ENCODE peak calls at places on chromosomes 7 and 10, in seven cellular contexts. One of them, this sample, is unnamed.

GRCh38 chr7:149696313-149696712 is 77.1 kb downstream of the ZNF467 start:
- DNase-seq in left ventricle myocardium inferior: no peak
- DNase-seq in BJ: no peak
- DNase-seq in HL-60: no peak
- DNase-seq in PC-9: no peak
- DNase-seq in GM20000: no peak
- DNase-seq in fibroblast of mammary gland: no peak
- DNase-seq in this sample: no peak

GRCh38 chr10:129845081-129845823 is 118.8 kb downstream of the EBF3 start:
- DNase-seq in left ventricle myocardium inferior: no peak
- DNase-seq in BJ: no peak
- DNase-seq in HL-60: no peak
- DNase-seq in PC-9: no peak
- DNase-seq in GM20000: no peak
- DNase-seq in fibroblast of mammary gland: no peak
- DNase-seq in this sample: no peak

GRCh38 chr7:47492720-47493119 is 89.2 kb downstream of the TNS3 start:
- DNase-seq in left ventricle myocardium inferior: no peak
- DNase-seq in BJ: no peak
- DNase-seq in HL-60: no peak
- DNase-seq in PC-9: no peak
- DNase-seq in GM20000: no peak
- DNase-seq in fibroblast of mammary gland: no peak
- DNase-seq in this sample: no peak

GRCh38 chr10:70753841-70754621 is 31.1 kb downstream of the TBATA start:
- DNase-seq in left ventricle myocardium inferior: no peak
- DNase-seq in BJ: no peak
- DNase-seq in HL-60: no peak
- DNase-seq in PC-9: no peak
- DNase-seq in GM20000: no peak
- DNase-seq in fibroblast of mammary gland: peak; percentile 4
- DNase-seq in this sample: peak; percentile 27

GRCh38 chr7:122886357-122887081 is at the start of gene CADPS2:
- DNase-seq in left ventricle myocardium inferior: peak; percentile 85
- DNase-seq in BJ: no peak
- DNase-seq in HL-60: peak; percentile 15
- DNase-seq in PC-9: peak; percentile 77
- DNase-seq in GM20000: peak; percentile 83
- DNase-seq in fibroblast of mammary gland: peak; percentile 77
- DNase-seq in this sample: peak; percentile 87

GRCh38 chr10:73263948-73264347 is 11.5 kb upstream of the MRPS16 start:
- DNase-seq in left ventricle myocardium inferior: no peak
- DNase-seq in BJ: no peak
- DNase-seq in HL-60: no peak
- DNase-seq in PC-9: peak; percentile 43
- DNase-seq in GM20000: no peak
- DNase-seq in fibroblast of mammary gland: peak; percentile 55
- DNase-seq in this sample: peak; percentile 51

GRCh38 chr10:114719311-114719710 is 61.2 kb upstream of the ABLIM1 start:
- DNase-seq in left ventricle myocardium inferior: no peak
- DNase-seq in BJ: no peak
- DNase-seq in HL-60: no peak
- DNase-seq in PC-9: no peak
- DNase-seq in GM20000: no peak
- DNase-seq in fibroblast of mammary gland: no peak
- DNase-seq in this sample: no peak

GRCh38 chr7:108634535-108634934 is 64.9 kb downstream of the DNAJB9 start:
- DNase-seq in left ventricle myocardium inferior: no peak
- DNase-seq in BJ: no peak
- DNase-seq in HL-60: no peak
- DNase-seq in PC-9: no peak
- DNase-seq in GM20000: no peak
- DNase-seq in fibroblast of mammary gland: no peak
- DNase-seq in this sample: no peak

GRCh38 chr10:92590623-92591549 is 2.0 kb upstream of the KIF11 start:
- DNase-seq in left ventricle myocardium inferior: peak; percentile 39
- DNase-seq in BJ: no peak
- DNase-seq in HL-60: peak; percentile 35
- DNase-seq in PC-9: no peak
- DNase-seq in GM20000: peak; percentile 54
- DNase-seq in fibroblast of mammary gland: peak; percentile 67
- DNase-seq in this sample: peak; percentile 66

GRCh38 chr7:23055582-23056178 is 41.8 kb upstream of the HYCC1 start:
- DNase-seq in left ventricle myocardium inferior: no peak
- DNase-seq in BJ: no peak
- DNase-seq in HL-60: peak; percentile 28
- DNase-seq in PC-9: peak; percentile 61
- DNase-seq in GM20000: peak; percentile 72
- DNase-seq in fibroblast of mammary gland: peak; percentile 76
- DNase-seq in this sample: peak; percentile 82

GRCh38 chr7:17680026-17680425 is 260.3 kb downstream of the SNX13 start:
- DNase-seq in left ventricle myocardium inferior: no peak
- DNase-seq in BJ: peak; percentile 80
- DNase-seq in HL-60: no peak
- DNase-seq in PC-9: peak; percentile 45
- DNase-seq in GM20000: no peak
- DNase-seq in fibroblast of mammary gland: peak; percentile 96
- DNase-seq in this sample: peak; percentile 95

GRCh38 chr10:97028126-97028831 is 157.5 kb downstream of the SLIT1 start:
- DNase-seq in left ventricle myocardium inferior: no peak
- DNase-seq in BJ: peak; percentile 39
- DNase-seq in HL-60: no peak
- DNase-seq in PC-9: no peak
- DNase-seq in GM20000: no peak
- DNase-seq in fibroblast of mammary gland: peak; percentile 52
- DNase-seq in this sample: peak; percentile 20

GRCh38 chr10:51137741-51138529 is 63.6 kb downstream of the PRKG1 start:
- DNase-seq in left ventricle myocardium inferior: no peak
- DNase-seq in BJ: peak; percentile 45
- DNase-seq in HL-60: no peak
- DNase-seq in PC-9: no peak
- DNase-seq in GM20000: no peak
- DNase-seq in fibroblast of mammary gland: peak; percentile 86
- DNase-seq in this sample: peak; percentile 25

GRCh38 chr7:4683884-4684565 is 1.9 kb downstream of the FOXK1 start:
- DNase-seq in left ventricle myocardium inferior: peak; percentile 68
- DNase-seq in BJ: peak; percentile 31
- DNase-seq in HL-60: no peak
- DNase-seq in PC-9: peak; percentile 77
- DNase-seq in GM20000: peak; percentile 50
- DNase-seq in fibroblast of mammary gland: peak; percentile 80
- DNase-seq in this sample: peak; percentile 69

DNA sequence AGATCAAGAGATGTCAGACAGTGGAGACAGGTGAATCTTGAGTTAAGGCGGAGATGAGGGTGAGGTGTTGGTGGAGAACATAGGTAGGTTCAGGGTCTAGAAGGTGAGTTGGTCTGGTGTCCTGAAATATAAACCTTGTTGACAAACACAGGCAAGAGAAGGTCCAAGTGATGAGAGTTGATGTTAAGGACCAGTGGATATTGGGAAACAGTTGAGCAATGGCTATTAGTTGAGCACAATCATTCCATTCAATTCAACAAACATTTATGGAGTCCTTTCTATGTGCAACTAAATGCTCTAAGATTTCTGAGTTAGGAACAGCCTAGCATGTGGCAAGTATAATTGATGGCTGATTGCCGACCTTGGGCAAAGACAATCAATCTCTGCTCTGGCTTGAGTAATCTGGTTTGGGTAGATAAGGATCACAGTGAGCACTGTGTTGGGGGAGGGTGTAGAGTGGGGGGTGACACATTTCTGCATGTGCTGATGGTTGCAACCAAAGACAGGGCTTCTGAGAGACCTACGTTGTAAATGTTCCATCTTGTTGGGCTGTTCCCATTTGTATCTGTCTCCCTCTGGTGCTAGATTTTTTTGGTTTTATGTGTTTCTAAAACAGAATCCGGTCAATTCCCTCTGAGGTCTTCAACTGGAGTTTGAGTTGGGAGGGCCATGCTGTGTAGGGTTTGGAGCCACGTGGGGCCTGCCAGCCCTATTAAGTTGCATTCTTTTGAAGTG is 201.1 kb downstream of the BAMBI start:
- DNase-seq in left ventricle myocardium inferior: no peak
- DNase-seq in BJ: no peak
- DNase-seq in HL-60: no peak
- DNase-seq in PC-9: no peak
- DNase-seq in GM20000: no peak
- DNase-seq in fibroblast of mammary gland: no peak
- DNase-seq in this sample: no peak
- TF ChIP-seq CTCF in left ventricle myocardium inferior: no peak
- TF ChIP-seq CTCF in BJ: no peak
- TF ChIP-seq CTCF in HL-60: no peak
- TF ChIP-seq CTCF in PC-9: no peak
- TF ChIP-seq CTCF in GM20000: no peak
- TF ChIP-seq CTCF in fibroblast of mammary gland: no peak
- TF ChIP-seq CTCF in this sample: no peak

DNA sequence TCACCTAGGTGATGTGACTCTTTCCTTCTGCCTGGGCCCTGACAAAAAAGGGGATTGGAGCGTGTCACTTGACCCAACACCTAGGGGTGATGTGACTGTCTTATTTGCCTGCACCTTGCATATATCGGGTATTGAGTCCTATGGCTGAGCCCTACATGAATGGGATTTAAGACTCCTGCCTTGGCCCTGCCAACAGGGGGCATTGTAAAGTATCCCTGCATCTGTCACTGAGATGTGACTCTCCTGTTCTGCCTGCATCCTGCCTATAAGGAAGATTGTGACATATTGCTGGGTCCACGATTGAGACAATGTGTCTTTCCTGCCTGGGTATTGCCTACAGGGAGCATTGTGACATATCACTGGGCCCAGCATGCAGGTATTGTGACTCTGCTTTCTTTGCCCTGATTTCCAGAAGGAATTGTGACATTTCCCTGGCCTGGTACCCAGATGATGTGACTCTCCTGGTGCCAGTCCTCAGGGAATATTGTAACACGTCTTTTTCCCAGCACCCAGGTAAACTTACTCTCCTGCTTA is 14.2 kb upstream of the ZNF107 start:
- DNase-seq in left ventricle myocardium inferior: no peak
- DNase-seq in BJ: no peak
- DNase-seq in HL-60: no peak
- DNase-seq in PC-9: no peak
- DNase-seq in GM20000: no peak
- DNase-seq in fibroblast of mammary gland: no peak
- DNase-seq in this sample: no peak
- TF ChIP-seq CTCF in left ventricle myocardium inferior: no peak
- TF ChIP-seq CTCF in BJ: no peak
- TF ChIP-seq CTCF in HL-60: no peak
- TF ChIP-seq CTCF in PC-9: no peak
- TF ChIP-seq CTCF in GM20000: no peak
- TF ChIP-seq CTCF in fibroblast of mammary gland: no peak
- TF ChIP-seq CTCF in this sample: no peak

GRCh38 chr10:120979435-120980315 is 128.5 kb downstream of the WDR11 start:
- DNase-seq in left ventricle myocardium inferior: no peak
- DNase-seq in BJ: no peak
- DNase-seq in HL-60: peak; percentile 7
- DNase-seq in PC-9: no peak
- DNase-seq in GM20000: no peak
- DNase-seq in fibroblast of mammary gland: no peak
- DNase-seq in this sample: no peak
- TF ChIP-seq CTCF in left ventricle myocardium inferior: no peak
- TF ChIP-seq CTCF in BJ: no peak
- TF ChIP-seq CTCF in HL-60: no peak
- TF ChIP-seq CTCF in PC-9: no peak
- TF ChIP-seq CTCF in GM20000: no peak
- TF ChIP-seq CTCF in fibroblast of mammary gland: no peak
- TF ChIP-seq CTCF in this sample: no peak

GRCh38 chr10:35223016-35223415 is 96.4 kb downstream of the CREM start:
- DNase-seq in left ventricle myocardium inferior: no peak
- DNase-seq in BJ: no peak
- DNase-seq in HL-60: no peak
- DNase-seq in PC-9: no peak
- DNase-seq in GM20000: no peak
- DNase-seq in fibroblast of mammary gland: no peak
- DNase-seq in this sample: no peak
- TF ChIP-seq CTCF in left ventricle myocardium inferior: no peak
- TF ChIP-seq CTCF in BJ: no peak
- TF ChIP-seq CTCF in HL-60: no peak
- TF ChIP-seq CTCF in PC-9: no peak
- TF ChIP-seq CTCF in GM20000: no peak
- TF ChIP-seq CTCF in fibroblast of mammary gland: no peak
- TF ChIP-seq CTCF in this sample: no peak

DNA sequence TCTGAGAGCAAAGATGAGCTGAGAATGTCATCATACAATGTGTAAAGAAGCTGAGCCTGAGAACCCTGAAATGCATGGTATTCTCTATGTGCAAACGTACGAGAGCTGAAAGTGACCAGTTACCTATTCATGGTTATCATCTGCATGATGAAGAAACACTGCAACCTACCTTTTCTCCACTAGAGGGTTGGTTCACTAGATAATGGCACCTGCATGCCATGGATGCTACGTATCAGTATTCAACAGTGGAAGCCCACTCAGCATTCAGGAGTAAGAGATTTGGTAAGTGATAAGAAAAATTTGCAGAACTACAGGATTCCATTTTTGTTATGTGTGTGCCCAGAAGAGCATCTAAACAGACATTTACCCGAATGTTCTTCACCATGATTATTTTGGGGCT is 145.4 kb downstream of the PTPRN2 start:
- DNase-seq in left ventricle myocardium inferior: no peak
- DNase-seq in BJ: no peak
- DNase-seq in HL-60: no peak
- DNase-seq in PC-9: peak; percentile 43
- DNase-seq in GM20000: no peak
- DNase-seq in fibroblast of mammary gland: no peak
- DNase-seq in this sample: no peak
- TF ChIP-seq CTCF in left ventricle myocardium inferior: no peak
- TF ChIP-seq CTCF in BJ: no peak
- TF ChIP-seq CTCF in HL-60: no peak
- TF ChIP-seq CTCF in PC-9: peak; percentile 68
- TF ChIP-seq CTCF in GM20000: no peak
- TF ChIP-seq CTCF in fibroblast of mammary gland: no peak
- TF ChIP-seq CTCF in this sample: no peak

DNA sequence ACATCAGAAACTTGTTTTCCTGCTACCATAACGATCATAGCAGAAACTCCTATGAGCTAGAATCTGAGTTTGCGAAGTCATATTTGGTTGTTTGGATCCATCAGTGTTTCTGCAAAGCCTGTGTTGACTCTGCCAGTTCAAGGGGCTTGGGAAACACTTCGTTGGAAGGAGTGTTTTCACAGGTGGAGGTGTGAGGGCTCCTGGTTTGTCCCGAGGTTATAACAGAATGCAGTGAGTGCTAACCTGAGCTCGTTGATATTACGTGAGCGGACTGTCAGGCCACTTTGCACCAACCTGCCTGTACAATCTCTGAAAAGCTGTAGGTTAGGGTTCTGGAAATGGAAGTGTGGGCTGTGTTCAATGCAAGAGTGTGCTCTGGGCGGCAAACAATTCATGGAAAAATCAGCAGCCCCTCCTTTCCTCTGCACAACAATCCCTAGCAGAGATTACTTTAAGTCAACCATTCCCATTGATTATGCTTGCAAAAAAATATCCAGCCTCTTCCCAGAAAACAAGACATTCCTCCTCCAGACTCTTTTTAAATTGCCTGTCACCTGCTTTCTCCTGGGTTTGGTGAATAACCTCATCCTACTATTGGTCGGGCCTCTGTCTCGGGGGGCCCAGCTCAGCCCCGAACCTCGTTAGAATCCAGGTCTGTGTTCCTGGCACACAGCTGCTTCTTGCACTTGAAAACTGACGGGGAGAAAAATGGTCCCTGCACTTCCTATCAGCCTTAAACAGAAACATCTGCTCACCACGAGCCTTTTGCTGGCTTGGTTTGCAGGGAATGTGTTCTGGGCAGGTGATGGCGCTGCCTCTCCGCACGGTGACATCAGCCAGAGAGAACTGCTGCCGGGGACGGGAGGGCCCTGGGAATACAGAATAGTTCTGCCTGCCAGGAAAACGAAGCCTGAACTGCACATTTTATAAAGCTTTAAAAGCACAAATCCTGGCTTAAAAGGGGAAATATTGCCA is 622.2 kb downstream of the TYW1 start:
- DNase-seq in left ventricle myocardium inferior: peak; percentile 19
- DNase-seq in BJ: no peak
- DNase-seq in HL-60: no peak
- DNase-seq in PC-9: no peak
- DNase-seq in GM20000: no peak
- DNase-seq in fibroblast of mammary gland: peak; percentile 4
- DNase-seq in this sample: no peak
- TF ChIP-seq CTCF in left ventricle myocardium inferior: peak; percentile 18
- TF ChIP-seq CTCF in BJ: no peak
- TF ChIP-seq CTCF in HL-60: no peak
- TF ChIP-seq CTCF in PC-9: no peak
- TF ChIP-seq CTCF in GM20000: no peak
- TF ChIP-seq CTCF in fibroblast of mammary gland: no peak
- TF ChIP-seq CTCF in this sample: no peak

This sample was measured in fibroblast of pulmonary artery.